ENCODE peak calls at places on chromosomes 7 and 10, in five cellular contexts. X, Q, E, S and B are unnamed samples.

GRCh38 chr10:30013684-30014246 is 45.6 kb downstream of the JCAD start:
- DNase-seq in E (no peak), S (no peak), Q (no peak), X (no peak), B (no peak)

GRCh38 chr10:94403034-94403822 is 887 bp downstream of the TBC1D12 start:
- DNase-seq in S (peak; percentile 77), Q (peak; percentile 77), X (peak; percentile 64), E (peak; percentile 52), B (peak; percentile 86)

GRCh38 chr10:24407928-24408327 is 199.0 kb downstream of the KIAA1217 start:
- DNase-seq in S (no peak), X (no peak), E (no peak), Q (no peak), B (no peak)

GRCh38 chr10:126650164-126650563 is 20.3 kb downstream of the C10orf90 start:
- DNase-seq in S (no peak), Q (no peak), E (no peak), X (no peak), B (no peak)

GRCh38 chr7:71131256-71131752 is 640 bp upstream of the GALNT17 start:
- DNase-seq in E (no peak), S (peak; percentile 23), X (no peak), Q (no peak), B (peak; percentile 85)

GRCh38 chr10:61391281-61391680 is 61.9 kb downstream of the TMEM26 start:
- DNase-seq in Q (no peak), S (no peak), E (no peak), X (no peak), B (no peak)

GRCh38 chr10:73732931-73733623 is 11.1 kb upstream of the SEC24C start:
- DNase-seq in Q (no peak), E (no peak), S (no peak), X (no peak), B (no peak)

GRCh38 chr7:115940462-115941060 is 90.0 kb downstream of the TFEC start:
- DNase-seq in X (no peak), Q (no peak), S (no peak), E (no peak), B (no peak)

GRCh38 chr10:34804306-34804705 is 10.8 kb downstream of the PARD3 start:
- DNase-seq in Q (no peak), S (no peak), E (no peak), X (no peak), B (no peak)

GRCh38 chr10:23530079-23530478 is 91.2 kb downstream of the OTUD1 start:
- DNase-seq in E (no peak), Q (no peak), S (no peak), X (no peak), B (no peak)

GRCh38 chr10:124864421-124865193 is 63.0 kb downstream of the ABRAXAS2 start:
- DNase-seq in Q (no peak), S (peak; percentile 64), E (peak; percentile 61), X (no peak), B (no peak)

GRCh38 chr7:80563561-80564327 is 51.9 kb upstream of the GNAT3 start:
- DNase-seq in Q (no peak), E (no peak), X (no peak), S (no peak), B (no peak)

GRCh38 chr10:133379152-133379800 is at the start of gene PAOX:
- DNase-seq in Q (peak; percentile 72), E (no peak), S (peak; percentile 82), X (peak; percentile 40), B (no peak)

GRCh38 chr7:110921478-110922210 is 169.3 kb upstream of the LRRN3 start:
- DNase-seq in X (no peak), S (no peak), E (no peak), Q (no peak), B (no peak)

GRCh38 chr7:13742126-13742525 is 247.3 kb downstream of the ETV1 start:
- DNase-seq in Q (no peak), E (peak; percentile 8), S (no peak), X (no peak), B (no peak)

GRCh38 chr7:24378871-24379608 is 95.0 kb downstream of the NPY start:
- DNase-seq in E (peak; percentile 41), X (no peak), Q (no peak), S (no peak), B (no peak)

GRCh38 chr7:47988496-47989386 is 9.3 kb upstream of the HUS1 start:
- DNase-seq in S (no peak), Q (no peak), X (no peak), E (no peak), B (no peak)
- TF ChIP-seq CTCF in S (no peak), Q (peak; percentile 40), X (no peak), E (peak; percentile 66), B (peak; percentile 51)

DNA sequence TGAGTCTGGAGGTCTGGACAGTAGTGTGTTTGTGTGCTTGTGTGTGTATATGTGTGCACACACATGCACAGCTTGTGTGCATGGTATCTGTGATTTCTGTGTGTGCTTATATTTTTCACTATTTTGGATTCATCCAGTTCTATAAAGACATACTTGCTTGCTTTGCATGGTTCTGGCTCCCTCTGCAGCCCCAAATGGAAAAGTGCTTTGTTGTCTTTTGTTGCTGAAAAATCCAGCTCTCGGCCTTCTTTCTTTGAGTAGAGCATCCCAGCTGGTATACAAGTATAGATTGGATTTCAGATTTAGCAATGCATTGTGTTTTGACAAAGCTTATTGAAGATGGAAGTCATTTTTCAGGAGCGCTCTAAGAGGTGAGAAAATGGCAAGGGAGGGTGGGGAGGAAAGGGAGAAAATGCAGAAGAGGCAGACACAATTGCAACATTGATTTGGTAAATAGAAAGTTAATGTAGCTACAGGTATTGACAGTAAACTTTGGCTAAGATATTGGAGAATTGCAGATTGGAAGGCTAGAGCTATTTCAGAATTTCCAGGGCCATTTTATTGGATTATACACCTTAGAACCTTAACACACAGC is 333.9 kb downstream of the AUTS2 start:
- DNase-seq in S (no peak), X (no peak), Q (no peak), E (no peak), B (no peak)
- TF ChIP-seq CTCF in S (no peak), X (no peak), Q (peak; percentile 75), E (no peak), B (peak; percentile 82)

GRCh38 chr10:97597778-97598177 is 8.3 kb downstream of the C10orf62 start:
- DNase-seq in S (no peak), X (no peak), E (no peak), Q (no peak), B (no peak)

GRCh38 chr10:97601268-97602215 is 12.0 kb downstream of the C10orf62 start:
- DNase-seq in X (no peak), Q (no peak), S (no peak), E (no peak), B (no peak)

GRCh38 chr10:97600616-97601015 is 11.1 kb downstream of the C10orf62 start:
- DNase-seq in S (no peak), X (no peak), Q (no peak), E (no peak), B (no peak)

GRCh38 chr10:97598407-97599271 is 9.1 kb downstream of the C10orf62 start:
- DNase-seq in S (no peak), Q (no peak), X (no peak), E (no peak), B (no peak)

GRCh38 chr10:97599272-97599619 is 9.7 kb downstream of the C10orf62 start:
- DNase-seq in S (no peak), E (no peak), Q (no peak), X (no peak), B (no peak)
- TF ChIP-seq CTCF in S (no peak), E (no peak), Q (no peak), X (no peak), B (no peak)

GRCh38 chr10:99316374-99316773 is 12.8 kb upstream of the CNNM1 start:
- DNase-seq in X (no peak), Q (no peak), E (no peak), S (no peak), B (no peak)
- TF ChIP-seq CTCF in X (no peak), Q (no peak), E (no peak), S (no peak), B (no peak)

GRCh38 chr10:33487014-33487776 is 152.7 kb upstream of the NRP1 start:
- DNase-seq in Q (no peak), X (no peak), S (no peak), E (no peak), B (no peak)
- TF ChIP-seq CTCF in Q (no peak), X (no peak), S (no peak), E (peak; percentile 6), B (no peak)

GRCh38 chr7:77697535-77697831 is 1.2 kb downstream of the RSBN1L start:
- DNase-seq in Q (no peak), X (no peak), E (no peak), S (peak; percentile 55), B (no peak)

GRCh38 chr7:77693830-77694583 is 2.3 kb upstream of the RSBN1L start:
- DNase-seq in Q (no peak), E (no peak), S (no peak), X (no peak), B (no peak)

GRCh38 chr7:77698042-77698625 is 1.9 kb downstream of the RSBN1L start:
- DNase-seq in S (no peak), E (no peak), X (no peak), Q (no peak), B (no peak)

GRCh38 chr7:77696643-77697534 is 630 bp downstream of the RSBN1L start:
- DNase-seq in E (no peak), S (peak; percentile 78), X (peak; percentile 53), Q (peak; percentile 48), B (peak; percentile 87)

DNA sequence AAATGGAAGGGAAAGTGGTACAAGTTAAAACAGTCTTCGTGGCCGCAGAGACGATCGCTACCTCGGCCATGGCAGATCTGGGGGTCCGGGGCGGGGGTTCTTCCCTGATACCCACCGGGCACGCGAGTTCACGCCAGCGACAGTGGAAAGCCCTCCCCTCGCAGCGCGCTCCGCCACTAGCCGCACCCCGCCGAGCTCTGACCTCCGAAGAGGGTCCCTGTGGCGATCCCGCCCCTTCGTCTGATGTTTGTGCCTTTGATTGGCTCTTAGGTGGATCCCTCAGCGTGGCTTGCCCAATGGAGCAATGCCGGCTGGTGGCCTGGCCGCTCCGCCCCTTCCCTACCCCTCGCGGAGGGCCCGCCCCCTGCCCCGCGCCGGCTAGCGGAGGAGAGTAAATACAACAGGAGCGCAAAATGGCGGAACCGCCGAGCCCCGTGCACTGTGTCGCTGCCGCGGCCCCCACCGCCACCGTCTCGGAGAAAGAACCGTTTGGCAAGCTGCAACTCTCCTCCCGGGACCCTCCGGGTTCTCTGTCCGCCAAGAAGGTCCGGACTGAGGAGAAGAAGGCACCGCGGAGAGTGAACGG is at the start of gene RSBN1L:
- DNase-seq in E (peak; percentile 92), S (peak; percentile 99), Q (peak; percentile 98), X (peak; percentile 99), B (peak; percentile 99)
- TF ChIP-seq CTCF in E (peak; percentile 30), S (peak; percentile 12), Q (peak; percentile 61), X (no peak), B (peak; percentile 45)

GRCh38 chr7:32206987-32207386 is 136.8 kb upstream of the PDE1C start:
- DNase-seq in E (no peak), S (no peak), X (no peak), Q (no peak), B (peak; percentile 83)
- TF ChIP-seq CTCF in E (peak; percentile 23), S (no peak), X (no peak), Q (no peak), B (peak; percentile 62)

GRCh38 chr10:132360766-132361447 is 28.9 kb downstream of the LRRC27 start:
- DNase-seq in E (no peak), Q (peak; percentile 39), X (no peak), S (no peak), B (no peak)
- TF ChIP-seq CTCF in E (peak; percentile 77), Q (peak; percentile 55), X (no peak), S (peak; percentile 50), B (peak; percentile 55)